ENCODE peak calls at places on chromosomes 11 and 22, in five cellular contexts. A is mammary epithelial cell; T is CD8-positive, alpha-beta memory T cell; F is IMR-90; D is prostate gland. L is an unnamed sample.

GRCh38 chr22:33049125-33049729 is 9.0 kb downstream of the SYN3 start:
- DNase-seq in D (peak), T (no peak), A (peak), F (peak), L (peak)

GRCh38 chr22:42613869-42614268 is 814 bp downstream of the POLDIP3 start:
- DNase-seq in A (peak), D (no peak), T (no peak), F (no peak), L (peak)

GRCh38 chr11:45411221-45411946 is 125.2 kb upstream of the SYT13 start:
- DNase-seq in F (peak), T (no peak), D (no peak), A (no peak), L (peak)

GRCh38 chr11:43853766-43854165 is 26.9 kb upstream of the ALKBH3 start:
- DNase-seq in T (no peak), F (peak), D (no peak), A (peak), L (no peak)

GRCh38 chr11:61329871-61330270 is 3.0 kb downstream of the DDB1 start:
- DNase-seq in D (no peak), A (no peak), T (no peak), F (no peak), L (no peak)

GRCh38 chr11:7501251-7501650 is 12.5 kb upstream of the PPFIBP2 start:
- DNase-seq in D (no peak), F (no peak), T (no peak), A (no peak), L (peak)

GRCh38 chr11:104609297-104609696 is 289.0 kb downstream of the CASP12 start:
- DNase-seq in F (peak), D (peak), T (peak), A (peak), L (peak)

GRCh38 chr22:44396021-44396726 is 83.4 kb upstream of the SHISAL1 start:
- DNase-seq in T (no peak), A (no peak), D (no peak), F (no peak), L (no peak)

GRCh38 chr11:96241351-96241841 is 101.6 kb downstream of the MAML2 start:
- DNase-seq in D (no peak), T (no peak), F (no peak), A (no peak), L (peak)

GRCh38 chr11:58578635-58579191 is at the start of gene ZFP91:
- DNase-seq in A (peak), F (peak), D (peak), T (peak), L (peak)

GRCh38 chr22:50731811-50732624 is 6.0 kb upstream of the ACR start:
- DNase-seq in T (peak), A (peak), F (peak), D (no peak), L (no peak)

GRCh38 chr11:22797081-22797480 is 32.5 kb downstream of the SVIP start:
- DNase-seq in A (no peak), T (no peak), D (no peak), F (no peak), L (no peak)

GRCh38 chr11:22875869-22876473 is 15.7 kb upstream of the CCDC179 start:
- DNase-seq in F (peak), A (peak), D (peak), T (peak), L (peak)

GRCh38 chr11:6693342-6694228 is 10.4 kb upstream of the MRPL17 start:
- DNase-seq in T (peak), A (peak), D (no peak), F (peak), L (no peak)

GRCh38 chr11:76787271-76787670 is 4.1 kb downstream of the TSKU start:
- DNase-seq in A (no peak), T (no peak), F (no peak), D (no peak), L (no peak)

GRCh38 chr11:126917531-126918204 is 82.9 kb downstream of the KIRREL3 start:
- DNase-seq in A (peak), D (no peak), T (no peak), F (peak), L (peak)

GRCh38 chr11:9075441-9076000 is 15.9 kb downstream of the SCUBE2 start:
- DNase-seq in T (no peak), F (no peak), D (no peak), A (no peak), L (no peak)

GRCh38 chr22:23233746-23234408 is 53.6 kb downstream of the BCR start:
- DNase-seq in F (peak), A (no peak), D (no peak), T (no peak), L (no peak)

GRCh38 chr11:116114198-116114651 is 610.0 kb upstream of the CADM1 start:
- DNase-seq in F (no peak), T (no peak), D (no peak), A (no peak), L (no peak)

GRCh38 chr11:60959445-60959844 is 7.5 kb upstream of the SLC15A3 start:
- DNase-seq in F (no peak), T (no peak), A (no peak), D (no peak), L (no peak)

GRCh38 chr11:117145393-117145761 is 1.3 kb downstream of the PAFAH1B2 start:
- DNase-seq in A (peak), F (peak), D (peak), T (peak), L (peak)

GRCh38 chr22:33831207-33831606 is 89.1 kb downstream of the LARGE1 start:
- DNase-seq in F (no peak), A (no peak), T (no peak), D (no peak), L (no peak)

GRCh38 chr11:72641900-72642814 is 32.1 kb downstream of the PDE2A start:
- DNase-seq in F (no peak), D (peak), A (peak), T (peak), L (no peak)

GRCh38 chr22:33823552-33823951 is 96.7 kb downstream of the LARGE1 start:
- DNase-seq in T (no peak), F (peak), D (no peak), A (no peak), L (no peak)

GRCh38 chr11:110711776-110712642 is at the start of gene ARHGAP20:
- DNase-seq in A (peak), D (peak), T (peak), F (peak), L (peak)

GRCh38 chr11:44010789-44011251 is 37.0 kb upstream of the ACCSL start:
- DNase-seq in F (peak), A (no peak), D (no peak), T (no peak), L (no peak)

GRCh38 chr11:125270711-125271110 is 106.2 kb downstream of the PKNOX2 start:
- DNase-seq in D (no peak), F (peak), T (no peak), A (no peak), L (peak)

GRCh38 chr11:16981651-16982194 is 32.5 kb downstream of the PLEKHA7 start:
- DNase-seq in D (no peak), F (peak), A (peak), T (no peak), L (peak)

GRCh38 chr11:15615412-15616096 is 500.8 kb downstream of the INSC start:
- DNase-seq in A (no peak), F (no peak), T (no peak), D (no peak), L (no peak)

GRCh38 chr11:69918938-69919650 is 99.9 kb upstream of the FGF3 start:
- DNase-seq in D (peak), F (peak), T (peak), A (peak), L (peak)

GRCh38 chr11:98107736-98108135 is 913.0 kb upstream of the CNTN5 start:
- DNase-seq in T (no peak), F (no peak), D (no peak), A (no peak), L (no peak)

GRCh38 chr11:117187428-117187798 is 8.9 kb downstream of the SIDT2 start:
- DNase-seq in T (no peak), F (no peak), D (no peak), A (no peak), L (no peak)

GRCh38 chr11:94794287-94795168 is 26.4 kb downstream of the AMOTL1 start:
- DNase-seq in A (peak), F (peak), T (no peak), D (peak), L (no peak)

GRCh38 chr11:129102225-129102624 is 89.9 kb downstream of the ARHGAP32 start:
- DNase-seq in F (no peak), A (no peak), D (no peak), T (no peak), L (no peak)

GRCh38 chr11:86418929-86419328 is 44.2 kb downstream of the CCDC81 start:
- DNase-seq in A (peak), F (peak), D (no peak), T (no peak), L (peak)

GRCh38 chr11:2892215-2893020 is 6.8 kb upstream of the CDKN1C start:
- DNase-seq in F (peak), D (no peak), A (no peak), T (peak), L (peak)
- H3K4me3 ChIP-seq in F (peak), D (peak), A (peak), T (peak), L (peak)

DNA sequence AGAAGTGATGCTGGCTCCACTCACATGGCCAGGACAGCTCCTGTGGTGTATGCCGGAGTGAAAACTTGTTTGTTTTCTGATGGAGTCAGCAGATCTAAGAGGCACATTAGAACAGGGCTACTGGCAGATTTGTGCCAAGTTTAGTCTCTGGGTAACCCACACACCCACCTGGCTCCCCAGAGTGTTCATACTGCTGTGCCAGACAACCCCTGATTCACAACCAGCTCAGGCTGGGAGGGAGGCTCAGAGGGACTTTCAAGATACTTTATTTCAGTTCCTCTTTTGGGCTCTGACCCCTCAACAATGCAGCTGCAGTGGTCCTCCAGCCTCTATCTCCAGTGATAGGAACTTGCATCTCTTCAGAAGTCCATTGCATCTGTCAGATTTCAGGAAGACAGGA is 8.5 kb downstream of the NTM start:
- DNase-seq in F (no peak), T (no peak), A (no peak), D (no peak), L (no peak)
- H3K4me3 ChIP-seq in F (no peak), T (no peak), A (no peak), D (no peak), L (no peak)

DNA sequence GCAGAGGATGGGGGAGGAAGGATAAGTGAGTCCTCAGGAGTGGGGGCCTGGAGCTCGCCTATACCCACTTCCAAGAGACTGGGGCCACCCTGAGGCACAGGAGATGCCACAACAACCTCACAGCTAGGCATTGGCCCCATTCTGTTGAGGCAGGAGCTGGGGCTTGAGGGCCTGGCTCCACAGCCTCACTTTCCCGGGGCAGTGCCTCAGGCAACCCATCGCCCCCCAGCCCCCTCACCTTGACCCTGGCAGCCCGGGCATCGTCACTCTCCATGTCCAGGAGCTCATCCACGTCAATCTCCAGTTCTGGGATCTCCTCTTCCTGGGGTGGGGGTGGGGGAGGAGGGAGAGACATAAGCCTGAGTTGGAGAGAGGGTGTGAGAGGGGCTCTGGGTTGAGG is 1.8 kb downstream of the PPP1R14B start:
- DNase-seq in D (no peak), A (no peak), F (no peak), T (no peak), L (no peak)
- H3K4me3 ChIP-seq in D (peak), A (peak), F (peak), T (peak), L (no peak)

DNA sequence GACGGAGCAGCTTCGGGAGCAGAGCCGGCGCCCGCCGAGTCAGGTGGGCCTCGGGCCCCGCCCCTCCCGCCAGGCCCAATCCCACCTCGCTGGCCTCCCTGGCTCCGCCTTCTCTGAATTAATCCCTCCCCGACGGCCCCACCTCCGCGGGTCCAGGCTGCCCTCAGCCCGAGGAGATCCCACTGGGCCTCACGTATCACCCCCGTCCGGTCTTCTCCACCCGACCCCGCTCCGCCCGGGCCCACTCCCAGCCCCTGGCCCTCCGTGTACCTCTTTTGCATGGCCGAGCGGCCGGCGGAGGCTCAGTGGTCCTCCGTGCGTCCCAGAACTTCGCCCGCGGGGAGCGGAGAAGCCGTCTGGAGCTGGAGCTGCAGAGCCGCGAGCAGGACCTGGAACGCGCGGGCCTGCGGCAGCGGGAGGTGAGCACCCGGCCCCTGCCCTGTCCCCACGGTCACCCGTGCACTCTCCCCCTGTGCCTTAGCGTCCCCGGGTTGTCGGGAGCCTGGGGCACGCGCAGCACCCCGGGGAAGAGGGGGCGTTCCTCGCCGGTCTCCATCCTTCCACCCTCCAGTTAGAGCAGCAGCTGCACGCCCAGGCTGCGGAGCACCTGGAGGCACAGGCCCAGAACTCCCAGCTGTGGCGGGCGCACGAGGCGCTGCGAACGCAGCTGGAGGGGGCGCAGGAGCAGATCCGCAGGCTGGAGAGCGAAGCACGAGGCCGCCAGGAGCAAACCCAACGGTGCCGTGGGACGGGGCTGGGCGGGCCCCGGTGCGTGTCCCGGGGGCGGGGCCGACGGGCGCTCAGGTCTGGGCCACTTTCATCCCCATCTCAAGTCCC is 2.2 kb upstream of the CD151 start:
- DNase-seq in F (no peak), A (peak), D (peak), T (peak), L (peak)
- H3K4me3 ChIP-seq in F (no peak), A (peak), D (peak), T (peak), L (no peak)

GRCh38 chr11:63931045-63931444 is 7.8 kb upstream of the NAA40 start:
- DNase-seq in T (no peak), F (no peak), A (no peak), D (no peak), L (no peak)
- H3K4me3 ChIP-seq in T (no peak), F (no peak), A (no peak), D (no peak), L (no peak)

DNA sequence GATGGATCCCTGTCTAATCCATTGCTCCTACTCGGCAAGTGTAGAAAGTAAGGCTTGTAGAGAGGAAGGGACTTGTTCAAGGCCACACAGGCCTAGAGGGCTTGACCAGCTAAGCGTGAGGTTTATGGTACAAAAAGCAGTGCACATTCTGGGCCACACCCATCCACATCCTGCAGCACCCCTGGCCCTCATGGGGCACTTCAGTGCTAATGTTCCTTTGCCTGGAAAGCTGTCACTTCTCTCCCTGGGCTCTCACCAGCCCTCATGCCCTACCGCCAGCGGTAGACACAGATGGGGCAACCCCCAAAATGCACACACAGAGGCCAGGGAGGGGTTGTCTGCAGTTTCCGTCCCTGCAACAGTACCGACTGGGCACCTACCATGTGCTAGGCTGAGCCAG is 7.1 kb upstream of the MGAT3 start:
- DNase-seq in F (no peak), A (no peak), T (no peak), D (no peak), L (no peak)
- H3K4me3 ChIP-seq in F (no peak), A (no peak), T (no peak), D (no peak), L (no peak)

GRCh38 chr22:35624547-35624946 is 7.4 kb upstream of the MB start:
- DNase-seq in D (no peak), T (no peak), F (no peak), A (no peak), L (no peak)

GRCh38 chr22:35619336-35620094 is 2.4 kb upstream of the MB start:
- DNase-seq in F (no peak), T (no peak), A (no peak), D (no peak), L (no peak)

GRCh38 chr22:35621446-35621845 is 4.3 kb upstream of the MB start:
- DNase-seq in F (no peak), A (no peak), T (no peak), D (no peak), L (no peak)

GRCh38 chr22:35620624-35621245 is 3.6 kb upstream of the MB start:
- DNase-seq in F (peak), A (no peak), D (no peak), T (no peak), L (peak)

GRCh38 chr22:35622132-35622913 is 5.2 kb upstream of the MB start:
- DNase-seq in A (no peak), F (no peak), T (no peak), D (peak), L (peak)
- H3K4me3 ChIP-seq in A (no peak), F (no peak), T (no peak), D (no peak), L (no peak)

DNA sequence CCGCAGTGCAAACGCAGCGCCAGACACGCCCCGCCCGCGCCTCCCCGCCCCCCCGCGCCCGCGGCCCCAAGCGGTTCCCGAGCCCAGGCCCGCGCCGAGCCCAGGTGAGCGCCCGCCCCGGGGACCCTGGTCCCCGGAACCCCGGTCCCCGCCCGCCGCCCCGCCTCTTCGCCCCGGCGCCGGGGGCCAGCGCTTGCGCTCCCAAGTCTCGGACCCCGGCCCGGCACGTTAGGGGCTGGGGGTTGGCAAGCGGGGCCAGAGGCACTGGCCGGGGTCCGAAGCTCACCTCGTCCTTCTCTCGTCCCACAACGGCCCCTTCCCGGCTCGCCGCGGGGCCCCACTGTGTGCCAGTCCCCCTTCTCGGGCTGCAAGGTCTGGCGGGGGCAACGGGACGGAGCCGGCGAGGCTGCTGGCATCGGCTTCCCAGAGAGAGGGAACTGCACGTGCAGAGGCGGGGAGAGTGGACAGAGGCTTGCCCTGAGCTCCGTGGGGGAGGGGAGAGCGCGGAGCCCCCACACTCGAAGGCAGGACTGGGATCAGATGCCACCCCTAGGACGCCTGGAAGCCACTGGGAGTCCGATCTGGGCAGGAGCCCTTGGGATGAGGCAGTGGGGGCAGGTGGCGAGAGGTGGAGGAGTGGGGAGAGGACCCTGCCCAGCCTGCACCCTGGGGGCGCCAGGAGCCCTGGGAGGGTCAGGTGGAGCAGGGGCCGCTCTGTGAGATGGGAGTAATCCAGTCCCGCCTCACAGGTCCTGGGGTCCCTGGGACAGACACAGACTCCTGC is 1.8 kb upstream of the AIFM3 start:
- DNase-seq in T (no peak), F (no peak), D (no peak), A (no peak), L (no peak)
- H3K4me3 ChIP-seq in T (no peak), F (peak), D (peak), A (no peak), L (no peak)

GRCh38 chr11:12829536-12830314 is 155.5 kb downstream of the TEAD1 start:
- DNase-seq in F (no peak), D (no peak), A (no peak), T (no peak), L (no peak)

GRCh38 chr11:12826441-12826840 is 152.2 kb downstream of the TEAD1 start:
- DNase-seq in F (no peak), T (no peak), A (no peak), D (no peak), L (no peak)

GRCh38 chr11:12827369-12827768 is 153.1 kb downstream of the TEAD1 start:
- DNase-seq in A (no peak), D (no peak), T (no peak), F (no peak), L (no peak)

GRCh38 chr11:12829131-12829530 is 154.9 kb downstream of the TEAD1 start:
- DNase-seq in A (no peak), F (no peak), D (no peak), T (no peak), L (no peak)

GRCh38 chr11:12827929-12828812 is 153.9 kb downstream of the TEAD1 start:
- DNase-seq in F (peak), T (no peak), D (peak), A (peak), L (peak)
- H3K4me3 ChIP-seq in F (peak), T (no peak), D (peak), A (peak), L (no peak)